ENCODE peak calls at places on chromosomes 2 and 18, in five cellular contexts. J is PC-3, D is psoas muscle, H is HL-60, U is right lobe of liver. Z is an unnamed sample.

GRCh38 chr2:46689993-46690392 is 210.6 kb downstream of the TMEM247 start:
- DNase-seq in U (no peak), J (no peak), D (no peak), H (no peak), Z (no peak)

GRCh38 chr2:109435866-109436634 is 177.7 kb downstream of the SEPTIN10 start:
- DNase-seq in J (no peak), D (peak), U (no peak), H (no peak), Z (no peak)

GRCh38 chr2:108852375-108852774 is 65.8 kb downstream of the CCDC138 start:
- DNase-seq in D (no peak), U (no peak), H (no peak), J (no peak), Z (no peak)

GRCh38 chr2:193276988-193277387 is 1082.3 kb upstream of the TMEFF2 start:
- DNase-seq in J (no peak), D (no peak), U (no peak), H (no peak), Z (no peak)

GRCh38 chr2:224155371-224155770 is 116.3 kb upstream of the SERPINE2 start:
- DNase-seq in H (no peak), D (no peak), J (no peak), U (no peak), Z (no peak)

GRCh38 chr2:56580242-56580641 is 396.5 kb downstream of the CCDC85A start:
- DNase-seq in J (peak), U (no peak), D (no peak), H (no peak), Z (peak)

GRCh38 chr2:85468704-85469349 is 50.3 kb downstream of the SH2D6 start:
- DNase-seq in D (no peak), U (peak), H (no peak), J (peak), Z (peak)

GRCh38 chr2:235216901-235217300 is 265.1 kb downstream of the SH3BP4 start:
- DNase-seq in H (no peak), U (no peak), D (no peak), J (no peak), Z (no peak)

GRCh38 chr2:218904176-218904575 is 23.5 kb downstream of the WNT10A start:
- DNase-seq in H (no peak), J (no peak), U (no peak), D (no peak), Z (no peak)

GRCh38 chr18:6606411-6607085 is 123.0 kb upstream of the ARHGAP28 start:
- DNase-seq in H (no peak), D (no peak), U (no peak), J (no peak), Z (no peak)

GRCh38 chr2:160367887-160368286 is 125.7 kb downstream of the RBMS1 start:
- DNase-seq in U (no peak), J (peak), D (no peak), H (no peak), Z (peak)

GRCh38 chr2:39597309-39597708 is 68.4 kb upstream of the TMEM178A start:
- DNase-seq in J (no peak), H (no peak), D (no peak), U (no peak), Z (no peak)

GRCh38 chr2:176435691-176436215 is 166.5 kb downstream of the MTX2 start:
- DNase-seq in U (no peak), H (no peak), J (no peak), D (no peak), Z (no peak)

GRCh38 chr2:102336502-102336945 is 19.1 kb upstream of the IL18R1 start:
- DNase-seq in D (no peak), U (no peak), H (no peak), J (peak), Z (peak)

GRCh38 chr2:226802573-226802972 is 3.0 kb upstream of the IRS1 start:
- DNase-seq in U (no peak), D (no peak), J (peak), H (peak), Z (peak)

GRCh38 chr2:43326116-43326825 is 99.9 kb upstream of the ZFP36L2 start:
- DNase-seq in U (no peak), J (peak), H (peak), D (no peak), Z (no peak)

GRCh38 chr2:127175406-127175805 is 44.7 kb downstream of the CYP27C1 start:
- DNase-seq in D (peak), J (peak), H (no peak), U (no peak), Z (no peak)

GRCh38 chr2:61689526-61689925 is 151.4 kb upstream of the XPO1 start:
- DNase-seq in J (no peak), D (no peak), U (no peak), H (no peak), Z (no peak)

GRCh38 chr2:61853848-61854434 is at the start of gene FAM161A:
- DNase-seq in J (peak), H (peak), D (peak), U (peak), Z (peak)

GRCh38 chr2:106581276-106581675 is 94.1 kb downstream of the CD8B2 start:
- DNase-seq in D (no peak), J (no peak), U (no peak), H (no peak), Z (no peak)

DNA sequence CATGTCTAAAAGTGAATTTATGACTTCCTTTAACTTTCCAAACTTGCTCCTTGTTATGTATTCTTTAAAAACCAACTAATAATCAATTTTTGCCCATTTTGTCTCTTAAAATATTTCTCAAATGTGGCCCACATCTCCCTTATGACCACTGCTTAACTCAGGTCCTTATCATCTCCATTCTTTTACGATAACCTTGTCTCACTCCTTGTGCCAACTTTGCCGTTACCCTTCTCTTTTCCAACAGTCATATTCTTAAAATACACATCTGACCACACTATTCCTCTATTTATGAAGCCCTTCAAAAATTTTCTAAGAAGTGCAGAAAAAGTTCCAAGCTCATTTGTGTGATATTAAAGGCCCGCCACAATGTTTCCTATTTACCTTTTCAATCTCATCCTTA is 47.8 kb downstream of the PPP1R1C start:
- DNase-seq in U (no peak), J (no peak), D (no peak), H (no peak), Z (no peak)
- H3K27ac ChIP-seq in U (no peak), J (no peak), D (no peak), H (no peak), Z (no peak)

GRCh38 chr18:22493940-22494339 is 76.2 kb upstream of the CTAGE1 start:
- DNase-seq in H (no peak), D (no peak), J (no peak), U (no peak), Z (no peak)

GRCh38 chr18:22488554-22488953 is 70.8 kb upstream of the CTAGE1 start:
- DNase-seq in H (no peak), D (peak), J (no peak), U (peak), Z (no peak)

GRCh38 chr18:22493255-22493654 is 75.5 kb upstream of the CTAGE1 start:
- DNase-seq in U (no peak), H (no peak), J (no peak), D (no peak), Z (no peak)

GRCh38 chr18:22489694-22490093 is 72.0 kb upstream of the CTAGE1 start:
- DNase-seq in D (no peak), J (peak), H (no peak), U (no peak), Z (peak)

GRCh38 chr18:22490429-22490846 is 72.7 kb upstream of the CTAGE1 start:
- DNase-seq in D (no peak), H (no peak), U (peak), J (no peak), Z (no peak)
- TF ChIP-seq CTCF in D (no peak), H (no peak), U (peak), J (no peak), Z (no peak)

GRCh38 chr2:119240311-119241204 is 16.9 kb downstream of the STEAP3 start:
- DNase-seq in D (peak), H (no peak), U (peak), J (peak), Z (peak)

GRCh38 chr2:119233326-119234020 is 9.8 kb downstream of the STEAP3 start:
- DNase-seq in J (peak), D (peak), U (peak), H (no peak), Z (peak)

GRCh38 chr2:119234021-119235019 is 10.7 kb downstream of the STEAP3 start:
- DNase-seq in D (no peak), H (no peak), U (no peak), J (peak), Z (no peak)

GRCh38 chr2:119232666-119232993 is 9.0 kb downstream of the STEAP3 start:
- DNase-seq in U (no peak), D (no peak), H (no peak), J (no peak), Z (no peak)

GRCh38 chr2:119236796-119237195 is 13.2 kb downstream of the STEAP3 start:
- DNase-seq in D (no peak), H (no peak), J (no peak), U (no peak), Z (no peak)
- H3K27ac ChIP-seq in D (peak), H (no peak), J (no peak), U (peak), Z (no peak)

GRCh38 chr2:53569957-53570727 is 197.5 kb upstream of the CHAC2 start:
- DNase-seq in U (no peak), H (no peak), J (peak), D (no peak), Z (peak)

GRCh38 chr2:53568463-53568862 is 199.1 kb upstream of the CHAC2 start:
- DNase-seq in H (no peak), J (peak), U (no peak), D (no peak), Z (no peak)

GRCh38 chr2:53576361-53576620 is 191.3 kb upstream of the CHAC2 start:
- DNase-seq in U (no peak), D (no peak), J (no peak), H (no peak), Z (no peak)

GRCh38 chr2:53575606-53576360 is 191.8 kb upstream of the CHAC2 start:
- DNase-seq in J (no peak), U (no peak), D (no peak), H (no peak), Z (no peak)

GRCh38 chr2:53572696-53573095 is 194.9 kb upstream of the CHAC2 start:
- DNase-seq in D (no peak), J (no peak), H (no peak), U (no peak), Z (no peak)
- TF ChIP-seq CTCF in D (no peak), J (no peak), H (no peak), U (no peak), Z (no peak)

GRCh38 chr2:70964596-70965386 is 13.6 kb upstream of the ANKRD53 start:
- DNase-seq in U (peak), H (no peak), D (peak), J (no peak), Z (peak)
- H3K27ac ChIP-seq in U (no peak), H (no peak), D (no peak), J (no peak), Z (no peak)

GRCh38 chr2:112754562-112754961 is 9.8 kb downstream of the CKAP2L start:
- DNase-seq in U (no peak), J (no peak), D (no peak), H (peak), Z (no peak)

GRCh38 chr2:112750560-112750843 is 13.9 kb downstream of the CKAP2L start:
- DNase-seq in U (no peak), H (no peak), J (no peak), D (no peak), Z (no peak)

GRCh38 chr2:112751451-112752197 is 12.8 kb downstream of the CKAP2L start:
- DNase-seq in D (no peak), H (no peak), U (no peak), J (no peak), Z (no peak)

GRCh38 chr2:112752667-112753066 is 11.7 kb downstream of the CKAP2L start:
- DNase-seq in U (no peak), D (no peak), J (no peak), H (no peak), Z (no peak)

GRCh38 chr2:112749755-112750559 is 14.5 kb downstream of the CKAP2L start:
- DNase-seq in U (peak), J (peak), H (peak), D (peak), Z (peak)
- TF ChIP-seq CTCF in U (peak), J (peak), H (peak), D (peak), Z (peak)

GRCh38 chr2:217316743-217317142 is 456.9 kb upstream of the TNP1 start:
- DNase-seq in D (no peak), U (no peak), H (peak), J (peak), Z (no peak)
- H3K27ac ChIP-seq in D (no peak), U (no peak), H (no peak), J (no peak), Z (no peak)

Z was measured in mammary epithelial cell.